ENCODE peak calls at places on chromosomes 3 and 15, in six cellular contexts. V, R, H, P, Y and B are unnamed samples.

GRCh38 chr3:18224406-18224805 is 200.7 kb downstream of the SATB1 start:
- DNase-seq in P (no peak), R (no peak), V (no peak), H (no peak), Y (no peak), B (no peak)

GRCh38 chr15:41838400-41838897 is at the start of gene PLA2G4B:
- DNase-seq in R (no peak), P (no peak), V (no peak), H (no peak), Y (no peak), B (no peak)

GRCh38 chr15:58329781-58330467 is 101.9 kb upstream of the LIPC start:
- DNase-seq in H (no peak), R (no peak), V (no peak), Y (no peak), P (no peak), B (no peak)

GRCh38 chr15:99408236-99409096 is 157.2 kb downstream of the LRRC28 start:
- DNase-seq in R (no peak), V (no peak), H (no peak), Y (no peak), P (no peak), B (no peak)

GRCh38 chr15:87267798-87268197 is 988.7 kb downstream of the NTRK3 start:
- DNase-seq in P (no peak), V (no peak), H (no peak), Y (no peak), R (no peak), B (no peak)

GRCh38 chr3:133663569-133664313 is 2.0 kb upstream of the TOPBP1 start:
- DNase-seq in V (peak; percentile 63), H (peak; percentile 61), R (peak; percentile 82), P (peak; percentile 79), Y (no peak), B (peak; percentile 47)

GRCh38 chr3:134066539-134067310 is 37.0 kb upstream of the SLCO2A1 start:
- DNase-seq in V (no peak), Y (no peak), P (no peak), R (no peak), H (no peak), B (no peak)

GRCh38 chr3:178421069-178421468 is 115.2 kb upstream of the KCNMB2 start:
- DNase-seq in H (no peak), R (no peak), P (no peak), Y (no peak), V (no peak), B (no peak)

GRCh38 chr15:75661041-75661778 is 13.5 kb downstream of the SNX33 start:
- DNase-seq in P (no peak), R (peak; percentile 45), H (peak; percentile 84), V (no peak), Y (no peak), B (peak; percentile 64)

GRCh38 chr3:43207628-43208085 is 78.7 kb upstream of the SNRK start:
- DNase-seq in Y (peak; percentile 40), V (no peak), P (no peak), H (no peak), R (no peak), B (no peak)

GRCh38 chr15:33096134-33096533 is 98.4 kb downstream of the FMN1 start:
- DNase-seq in P (no peak), Y (no peak), V (no peak), R (no peak), H (no peak), B (no peak)

GRCh38 chr3:46893146-46893748 is 15.7 kb downstream of the PTH1R start:
- DNase-seq in V (no peak), Y (no peak), P (no peak), R (no peak), H (no peak), B (no peak)
- TF ChIP-seq CEBPB in V (no peak), Y (no peak), P (no peak), R (no peak), H (no peak), B (no peak)

GRCh38 chr15:96200357-96200972 is 130.0 kb upstream of the NR2F2 start:
- DNase-seq in H (no peak), P (no peak), V (no peak), Y (no peak), R (no peak), B (no peak)
- TF ChIP-seq MAX in H (no peak), P (no peak), V (no peak), Y (no peak), R (no peak), B (no peak)

GRCh38 chr15:72398189-72398588 is at the start of gene TMEM202:
- DNase-seq in H (no peak), V (no peak), R (no peak), Y (no peak), P (no peak), B (no peak)
- TF ChIP-seq CEBPB in H (no peak), V (no peak), R (no peak), Y (no peak), P (no peak), B (no peak)

DNA sequence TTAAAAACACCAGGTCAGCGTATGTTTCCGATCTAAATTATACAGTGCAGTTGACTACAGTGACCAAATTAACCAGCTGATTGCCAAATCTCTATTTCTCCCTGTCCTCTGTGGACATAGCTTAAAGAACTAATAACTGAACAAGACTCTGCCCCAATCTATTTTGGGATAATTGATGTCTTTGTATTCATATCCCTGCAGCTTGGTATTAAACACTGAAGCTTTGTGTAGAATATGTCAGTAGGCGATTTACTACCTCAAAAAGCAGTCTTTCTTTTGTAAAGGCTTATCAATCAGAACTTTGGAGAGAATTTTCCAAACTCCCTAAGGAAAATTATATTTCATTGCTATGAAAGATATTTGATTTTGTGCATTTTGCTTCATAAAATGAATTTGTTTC is 258.2 kb downstream of the SOX2 start:
- DNase-seq in Y (no peak), P (no peak), H (no peak), V (no peak), R (no peak), B (no peak)
- TF ChIP-seq MAX in Y (no peak), P (no peak), H (no peak), V (no peak), R (no peak), B (no peak)

GRCh38 chr15:24955549-24955929 is 752 bp downstream of the SNRPN start:
- DNase-seq in V (no peak), Y (no peak), P (no peak), R (no peak), H (peak; percentile 3), B (peak; percentile 40)
- TF ChIP-seq CEBPB in V (no peak), Y (no peak), P (no peak), R (no peak), H (no peak), B (no peak)

DNA sequence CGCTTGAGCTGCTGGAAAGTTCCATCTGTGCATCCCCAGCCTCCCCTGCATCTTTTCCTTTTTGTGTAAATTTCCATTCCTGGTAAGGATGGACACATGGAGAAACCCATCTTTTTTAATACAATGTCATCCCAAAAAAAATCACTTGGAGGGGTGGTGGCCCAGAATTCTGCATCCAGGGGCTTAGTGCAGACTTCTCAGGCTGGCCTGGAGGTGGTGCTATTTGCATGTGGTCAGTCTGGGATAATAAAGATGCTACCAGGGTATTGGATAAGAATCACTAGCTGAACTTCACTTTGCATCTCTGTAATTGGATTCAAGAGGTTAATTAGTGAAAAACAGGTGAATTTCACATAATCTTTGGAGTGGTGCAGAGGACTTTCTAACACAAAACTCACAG is 1.8 kb upstream of the ZSCAN2 start:
- DNase-seq in H (peak; percentile 95), R (peak; percentile 65), Y (no peak), V (peak; percentile 44), P (peak; percentile 70), B (peak; percentile 64)
- TF ChIP-seq MAX in H (peak; percentile 30), R (no peak), Y (no peak), V (no peak), P (no peak), B (peak; percentile 25)

DNA sequence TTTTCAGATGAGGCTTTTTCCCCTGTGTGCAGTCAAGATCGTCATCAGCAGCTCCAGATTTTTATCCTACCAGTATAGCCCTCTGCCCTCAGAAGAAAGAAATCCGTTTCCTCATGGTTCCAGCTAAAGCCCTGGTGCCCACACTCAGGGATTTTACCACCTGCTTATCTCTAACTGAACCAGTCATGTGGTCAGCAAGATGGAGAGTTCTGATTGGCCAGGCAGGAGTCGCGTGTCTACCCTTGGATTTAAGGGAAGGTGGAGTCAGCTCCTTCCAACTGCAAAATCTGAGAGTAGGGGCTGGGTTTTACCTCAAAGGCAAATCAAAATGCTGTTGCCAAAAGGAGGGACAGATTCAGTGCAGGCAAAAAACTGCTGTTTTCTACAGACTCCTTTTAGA is 135.3 kb downstream of the LRTM1 start:
- DNase-seq in P (peak; percentile 2), Y (no peak), H (no peak), R (no peak), V (no peak), B (no peak)
- TF ChIP-seq CEBPB in P (no peak), Y (no peak), H (no peak), R (no peak), V (no peak), B (no peak)

GRCh38 chr3:52218454-52218853 is 7.0 kb downstream of the TLR9 start:
- DNase-seq in P (peak; percentile 61), H (no peak), V (no peak), Y (no peak), R (no peak), B (no peak)
- TF ChIP-seq MAX in P (no peak), H (no peak), V (no peak), Y (no peak), R (no peak), B (no peak)

DNA sequence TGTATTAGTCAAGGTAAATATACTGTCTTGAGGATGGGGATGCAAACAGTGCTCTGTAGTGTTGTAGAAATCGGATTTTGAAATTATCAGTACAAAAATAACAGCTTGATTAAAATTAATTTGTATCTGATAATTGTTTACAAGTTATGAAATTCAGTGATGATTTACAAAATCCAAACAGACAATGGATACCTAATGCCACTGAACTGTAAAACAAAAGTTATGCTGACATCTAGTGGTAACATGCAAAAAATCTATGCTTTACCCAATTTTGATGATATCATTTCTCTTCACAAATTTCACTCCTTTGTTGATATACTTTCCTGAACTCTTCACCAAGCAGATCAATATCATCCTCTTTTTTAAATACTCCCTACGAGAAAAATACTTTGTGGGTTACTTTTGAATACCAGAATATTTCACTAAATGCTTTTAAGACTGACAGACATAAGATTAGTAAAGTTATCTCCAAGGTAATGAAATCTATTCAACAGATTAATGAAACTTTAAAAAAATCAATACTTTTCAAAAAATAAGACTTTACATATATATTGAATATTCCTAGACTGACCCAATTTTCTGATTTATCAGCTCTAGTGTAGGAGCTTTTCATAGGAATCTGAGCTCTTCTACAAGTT is 36.0 kb downstream of the MNS1 start:
- DNase-seq in H (peak; percentile 47), R (peak; percentile 32), Y (peak; percentile 7), P (peak; percentile 21), V (peak; percentile 10), B (no peak)
- TF ChIP-seq CEBPB in H (no peak), R (no peak), Y (no peak), P (peak; percentile 40), V (no peak), B (no peak)